ENCODE peak calls at places on chromosome 3, in four cellular contexts. T is AG09319, B is fibroblast of mammary gland, C is NB4. I is an unnamed sample.

GRCh38 chr3:14123308-14124222 is 1.1 kb downstream of the CHCHD4 start:
- DNase-seq in C (peak; percentile 25), T (no peak), B (no peak), I (no peak)

GRCh38 chr3:169241575-169241927 is 422.0 kb downstream of the MECOM start:
- DNase-seq in B (no peak), T (no peak), C (no peak), I (no peak)

GRCh38 chr3:27716309-27716708 is 5.8 kb downstream of the EOMES start:
- DNase-seq in T (no peak), C (no peak), B (no peak), I (no peak)

GRCh38 chr3:158419820-158420653 is 151.0 kb upstream of the MLF1 start:
- DNase-seq in T (no peak), C (peak; percentile 2), B (no peak), I (no peak)

GRCh38 chr3:96843505-96844203 is 29.3 kb downstream of the EPHA6 start:
- DNase-seq in B (no peak), T (no peak), C (no peak), I (no peak)

GRCh38 chr3:195811756-195812155 is at the start of gene MUC4:
- DNase-seq in C (no peak), T (no peak), B (no peak), I (no peak)

GRCh38 chr3:101195951-101196713 is 124.2 kb downstream of the IMPG2 start:
- DNase-seq in B (peak; percentile 82), C (peak; percentile 13), T (peak; percentile 30), I (no peak)

GRCh38 chr3:123993818-123994217 is 1.9 kb upstream of the ROPN1 start:
- DNase-seq in T (no peak), B (no peak), C (no peak), I (peak; percentile 32)

GRCh38 chr3:156729460-156730179 is 55.2 kb downstream of the TIPARP start:
- DNase-seq in C (no peak), B (no peak), T (no peak), I (no peak)

DNA sequence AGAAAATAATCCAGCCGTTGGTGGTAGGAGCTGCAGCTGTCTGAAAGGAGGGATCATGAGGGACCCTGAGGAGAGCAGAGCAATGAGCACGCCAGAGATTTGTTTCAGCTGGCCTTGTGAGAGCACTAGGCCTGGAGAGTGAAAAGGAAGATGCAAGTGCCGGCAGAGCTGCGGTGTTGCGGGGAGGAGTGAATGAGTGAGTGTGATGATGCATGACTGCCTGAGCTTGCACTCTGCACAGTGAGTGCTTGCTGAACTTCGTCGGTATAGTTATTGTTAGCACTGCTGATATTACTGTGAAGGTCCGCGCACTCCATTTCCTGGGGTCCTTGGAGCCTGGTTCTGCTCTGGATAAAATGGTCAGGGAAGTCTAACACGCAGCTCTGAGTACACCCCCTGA is 23.2 kb downstream of the EIF1B start:
- DNase-seq in T (no peak), C (no peak), B (no peak), I (no peak)
- TF ChIP-seq CTCF in T (no peak), C (no peak), B (no peak), I (no peak)

GRCh38 chr3:171162986-171163723 is 136.6 kb upstream of the SLC2A2 start:
- DNase-seq in T (no peak), B (peak; percentile 25), C (peak; percentile 63), I (no peak)
- TF ChIP-seq CTCF in T (peak; percentile 18), B (peak; percentile 61), C (peak; percentile 50), I (peak; percentile 50)

DNA sequence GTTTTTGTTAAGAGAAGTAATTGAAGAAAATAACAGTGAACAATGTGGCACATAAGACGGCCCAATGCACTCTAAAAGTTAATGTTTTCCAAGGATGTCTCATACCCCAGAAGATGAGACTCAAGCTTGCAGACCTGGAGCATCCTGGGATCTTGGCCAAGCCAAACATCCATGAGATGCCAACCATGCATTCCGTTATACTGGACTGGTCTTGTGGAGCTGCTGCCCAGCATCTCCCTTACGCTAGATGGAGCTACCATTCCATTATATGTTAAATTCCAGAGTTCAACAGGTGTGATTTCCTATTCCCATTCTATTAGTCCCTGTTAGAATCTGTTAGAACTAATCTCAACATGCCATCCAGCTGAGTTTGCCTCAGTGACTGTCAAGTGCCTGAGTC is 181.8 kb downstream of the PDCD6IP start:
- DNase-seq in B (peak; percentile 85), C (no peak), T (no peak), I (peak; percentile 41)
- TF ChIP-seq CTCF in B (peak; percentile 63), C (no peak), T (peak; percentile 78), I (peak; percentile 72)

DNA sequence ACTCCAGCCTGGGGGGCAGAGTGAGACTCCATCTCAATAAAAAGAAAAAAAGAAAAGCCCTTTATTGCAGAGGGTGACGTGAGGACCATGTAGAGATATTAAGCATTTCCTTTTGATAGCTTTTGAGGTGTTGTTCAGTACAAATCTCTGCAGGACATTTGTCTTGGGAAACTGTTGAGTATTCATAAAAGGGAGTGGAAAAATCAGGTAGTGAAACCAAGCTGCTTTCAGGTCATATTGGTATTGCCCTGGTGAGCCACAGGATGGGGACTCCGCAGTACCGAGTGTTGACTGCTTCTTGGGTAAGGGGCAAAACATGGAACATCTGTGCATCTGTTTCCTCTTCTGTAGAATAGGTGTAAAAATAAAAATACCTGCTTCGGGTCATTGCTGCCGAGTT is 9.9 kb downstream of the ITPR1 start:
- DNase-seq in B (no peak), C (no peak), T (no peak), I (no peak)
- TF ChIP-seq CTCF in B (no peak), C (no peak), T (no peak), I (no peak)

I was measured in Caco-2.